ENCODE peak calls at places on chromosomes 11 and 22, in eight cellular contexts. I is A549; D is activated CD8-positive, alpha-beta T cell treated with anti-CD3 and anti-CD28 coated beads for 36 hours; K is WTC11; S is cardiac muscle cell; W is progenitor cell of endocrine pancreas; A is AG09309; U is cardiac fibroblast. V is an unnamed sample.

GRCh38 chr11:57131080-57131790 is 50.5 kb upstream of the LRRC55 start:
- DNase-seq in I (no peak), D (no peak), K (peak), S (peak), W (peak), A (no peak), U (peak), V (no peak)

GRCh38 chr22:34850010-34850409 is 215.9 kb upstream of the ISX start:
- DNase-seq in I (no peak), D (no peak), K (no peak), S (no peak), W (no peak), A (no peak), U (no peak), V (no peak)

GRCh38 chr11:118623291-118623655 is 15.9 kb downstream of the PHLDB1 start:
- DNase-seq in I (no peak), D (no peak), K (no peak), S (peak), W (no peak), A (no peak), U (peak), V (no peak)

GRCh38 chr22:46425011-46425410 is 89.5 kb downstream of the TRMU start:
- DNase-seq in I (no peak), D (no peak), K (no peak), S (peak), W (no peak), A (peak), U (peak), V (no peak)

GRCh38 chr11:44016129-44016528 is 31.7 kb upstream of the ACCSL start:
- DNase-seq in I (no peak), D (no peak), K (no peak), S (peak), W (no peak), A (no peak), U (peak), V (no peak)

GRCh38 chr22:36737776-36738175 is 34.2 kb upstream of the CACNG2 start:
- DNase-seq in I (no peak), D (no peak), K (no peak), S (no peak), W (peak), A (no peak), U (no peak), V (no peak)

GRCh38 chr11:121754603-121755002 is 301.8 kb upstream of the SORL1-AS1 start:
- DNase-seq in I (no peak), D (no peak), K (no peak), S (peak), W (no peak), A (no peak), U (no peak), V (no peak)

GRCh38 chr11:11842426-11843008 is 745 bp downstream of the USP47 start:
- DNase-seq in I (peak), D (peak), K (no peak), S (peak), W (no peak), A (peak), U (peak), V (peak)

GRCh38 chr22:43910178-43910695 is 13.4 kb upstream of the PNPLA3 start:
- DNase-seq in I (no peak), D (no peak), K (no peak), S (no peak), W (no peak), A (no peak), U (no peak), V (no peak)

GRCh38 chr22:40641269-40641668 is 4.8 kb upstream of the MRTFA start:
- DNase-seq in I (no peak), D (no peak), K (no peak), S (no peak), W (no peak), A (no peak), U (no peak), V (no peak)

GRCh38 chr11:102318469-102318868 is 1.2 kb downstream of the BIRC3 start:
- DNase-seq in I (peak), D (peak), K (no peak), S (no peak), W (no peak), A (no peak), U (no peak), V (no peak)

GRCh38 chr22:25368271-25368670 is 148.8 kb downstream of the CRYBB2 start:
- DNase-seq in I (no peak), D (no peak), K (no peak), S (peak), W (no peak), A (no peak), U (peak), V (no peak)

GRCh38 chr11:69269388-69269787 is 24.6 kb upstream of the MYEOV start:
- DNase-seq in I (no peak), D (no peak), K (no peak), S (no peak), W (no peak), A (no peak), U (no peak), V (no peak)
- TF ChIP-seq CTCF in I (no peak), D (no peak), K (no peak), S (no peak), W (no peak), A (no peak), U (no peak), V (no peak)

DNA sequence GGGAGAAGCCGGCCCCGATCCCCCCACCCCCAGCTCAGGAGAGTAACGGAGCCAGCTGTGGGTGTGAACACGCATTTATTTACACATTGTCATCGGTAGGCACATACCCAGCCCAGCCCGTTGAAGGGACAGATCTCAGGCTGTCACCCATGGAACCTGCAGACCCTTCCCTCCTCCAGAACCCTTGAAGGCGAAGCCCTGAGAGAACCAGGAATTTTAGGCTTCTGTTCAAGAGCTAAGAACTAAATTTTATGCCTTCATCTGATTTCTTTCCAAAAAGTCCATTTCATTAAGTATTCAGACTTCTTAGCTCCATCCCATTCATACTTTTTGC is 379 bp upstream of the BRMS1 start:
- DNase-seq in I (no peak), D (no peak), K (no peak), S (no peak), W (no peak), A (no peak), U (no peak), V (no peak)
- TF ChIP-seq CTCF in I (no peak), D (no peak), K (no peak), S (no peak), W (no peak), A (no peak), U (no peak), V (no peak)

GRCh38 chr11:898160-898517 is 12.5 kb downstream of the CHID1 start:
- DNase-seq in I (peak), D (no peak), K (peak), S (peak), W (no peak), A (no peak), U (peak), V (no peak)
- TF ChIP-seq CTCF in I (no peak), D (no peak), K (peak), S (peak), W (no peak), A (peak), U (peak), V (peak)

DNA sequence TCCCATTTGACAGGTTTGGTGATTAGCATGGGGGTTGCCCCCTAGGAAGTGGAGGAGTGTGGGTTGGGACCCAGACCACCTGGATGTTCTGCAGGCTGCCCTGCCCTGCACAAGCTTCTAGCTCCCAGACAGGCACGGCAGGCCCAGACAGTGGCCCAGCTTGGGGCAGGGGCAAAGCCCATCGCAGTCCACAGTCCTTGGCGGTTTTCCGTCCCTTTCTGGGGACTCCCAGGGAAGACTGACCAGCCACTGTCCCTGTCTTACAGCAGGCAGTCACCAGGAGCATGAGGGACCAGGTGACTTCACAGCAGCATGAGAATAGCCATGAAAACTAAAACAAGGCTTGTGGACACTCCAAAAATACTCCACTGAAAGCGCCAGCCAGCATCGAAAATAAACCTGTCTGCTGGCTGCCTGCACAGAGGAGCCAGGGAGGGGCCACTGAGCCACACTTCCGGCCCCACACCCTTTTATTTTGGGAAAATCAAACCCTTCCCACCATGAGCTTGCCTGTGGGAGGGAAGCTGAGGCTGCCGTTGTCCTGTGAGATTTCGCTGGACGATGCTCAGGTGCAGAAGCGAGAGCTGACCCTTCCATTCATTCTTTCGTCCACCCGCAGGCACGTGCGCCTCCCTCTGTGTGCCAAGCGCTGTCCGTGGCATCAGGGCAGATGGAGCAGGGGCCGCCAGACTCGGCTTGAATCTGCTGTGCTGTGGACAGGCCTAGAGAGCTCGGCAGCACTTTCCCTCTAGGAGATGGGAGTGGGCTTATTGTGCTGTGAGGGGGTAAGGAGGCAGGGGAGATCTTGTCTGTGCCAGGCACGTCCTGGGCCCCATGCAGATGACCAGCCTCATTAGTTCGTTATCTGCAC is 28.0 kb downstream of the FADD start:
- DNase-seq in I (no peak), D (no peak), K (no peak), S (no peak), W (no peak), A (no peak), U (no peak), V (no peak)
- TF ChIP-seq CTCF in I (no peak), D (no peak), K (no peak), S (no peak), W (no peak), A (no peak), U (no peak), V (no peak)

GRCh38 chr11:28529046-28529445 is 420.9 kb downstream of the METTL15 start:
- DNase-seq in I (no peak), D (no peak), K (no peak), S (peak), W (no peak), A (peak), U (peak), V (no peak)

GRCh38 chr11:28526406-28526751 is 418.2 kb downstream of the METTL15 start:
- DNase-seq in I (peak), D (no peak), K (no peak), S (peak), W (no peak), A (no peak), U (peak), V (no peak)

GRCh38 chr11:28528217-28528616 is 420.0 kb downstream of the METTL15 start:
- DNase-seq in I (no peak), D (no peak), K (no peak), S (no peak), W (no peak), A (peak), U (peak), V (no peak)

GRCh38 chr11:28525636-28526405 is 417.6 kb downstream of the METTL15 start:
- DNase-seq in I (no peak), D (no peak), K (no peak), S (no peak), W (no peak), A (no peak), U (no peak), V (no peak)

GRCh38 chr11:28529540-28530410 is 421.6 kb downstream of the METTL15 start:
- DNase-seq in I (no peak), D (no peak), K (no peak), S (peak), W (no peak), A (peak), U (peak), V (peak)
- TF ChIP-seq CTCF in I (peak), D (peak), K (peak), S (peak), W (peak), A (no peak), U (peak), V (peak)

DNA sequence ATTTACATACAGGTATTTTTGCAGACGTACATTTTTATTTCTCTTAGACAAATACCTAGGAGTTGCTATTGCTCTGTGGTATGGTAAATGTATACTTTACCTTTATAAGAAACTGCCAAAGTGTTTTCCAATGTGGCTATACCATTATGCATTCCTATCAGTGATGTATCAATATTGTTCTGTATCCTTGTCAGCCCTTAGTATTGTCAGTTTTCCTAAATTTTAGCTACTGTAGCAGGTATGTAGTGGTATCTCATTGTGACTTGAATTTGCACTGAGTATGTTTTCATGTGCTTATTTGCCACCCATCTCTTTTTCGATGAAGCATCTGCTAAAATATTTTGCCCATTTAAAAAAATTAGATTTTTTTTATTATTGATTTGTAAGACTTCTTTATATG is 37.0 kb downstream of the CLPB start:
- DNase-seq in I (no peak), D (no peak), K (no peak), S (no peak), W (no peak), A (no peak), U (no peak), V (no peak)
- TF ChIP-seq CTCF in I (no peak), D (no peak), K (no peak), S (no peak), W (no peak), A (no peak), U (no peak), V (no peak)

DNA sequence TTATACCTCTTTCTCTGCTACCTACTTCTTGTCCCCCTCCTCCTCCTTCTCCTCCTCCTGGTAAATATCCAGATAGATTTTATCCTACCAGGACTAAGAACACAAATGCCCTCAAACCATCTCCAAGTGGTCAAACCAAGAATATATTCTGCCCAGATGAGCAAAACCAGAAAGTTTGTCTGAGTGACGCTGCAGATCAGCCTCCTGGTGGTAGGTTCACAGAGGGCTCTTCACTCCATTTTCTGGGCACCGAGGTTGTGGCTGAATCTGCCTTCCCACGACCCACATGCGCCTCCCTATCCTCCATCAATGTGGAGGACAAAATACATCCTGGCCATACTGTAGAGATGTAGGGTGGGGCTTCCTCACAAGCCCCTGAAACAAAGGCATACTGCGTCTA is 543.6 kb downstream of the MN1 start:
- DNase-seq in I (no peak), D (no peak), K (no peak), S (no peak), W (no peak), A (no peak), U (no peak), V (no peak)
- TF ChIP-seq CTCF in I (no peak), D (no peak), K (no peak), S (peak), W (peak), A (peak), U (no peak), V (no peak)

GRCh38 chr11:66267379-66268209 is 845 bp upstream of the RAB1B start:
- DNase-seq in I (peak), D (peak), K (peak), S (peak), W (peak), A (no peak), U (peak), V (peak)

GRCh38 chr11:66268210-66268952 is at the start of gene RAB1B:
- DNase-seq in I (peak), D (peak), K (peak), S (peak), W (peak), A (peak), U (peak), V (peak)

GRCh38 chr11:66265531-66266377 is 2.7 kb upstream of the RAB1B start:
- DNase-seq in I (no peak), D (no peak), K (no peak), S (no peak), W (no peak), A (no peak), U (no peak), V (no peak)

GRCh38 chr11:66266378-66267038 is 1.9 kb upstream of the RAB1B start:
- DNase-seq in I (no peak), D (no peak), K (no peak), S (no peak), W (no peak), A (no peak), U (no peak), V (no peak)

DNA sequence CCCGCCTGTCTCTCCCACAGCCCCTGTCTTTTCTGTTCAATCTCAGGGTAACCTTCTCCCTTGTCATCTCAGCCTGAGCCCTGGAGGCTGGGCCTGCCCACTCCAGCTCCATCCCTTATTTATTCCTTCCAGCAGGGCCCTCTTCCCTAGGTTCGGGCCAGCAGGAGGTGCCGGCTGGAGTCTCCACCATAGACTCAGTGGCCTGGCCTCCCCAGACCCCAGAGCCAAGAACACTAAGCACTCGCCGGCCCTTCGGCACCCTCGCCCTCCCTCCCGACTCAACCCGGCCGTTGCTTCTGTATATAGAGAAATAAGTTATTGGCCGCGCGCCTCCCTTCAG is 1.4 kb upstream of the RAB1B start:
- DNase-seq in I (no peak), D (no peak), K (no peak), S (no peak), W (no peak), A (no peak), U (no peak), V (no peak)
- TF ChIP-seq CTCF in I (no peak), D (no peak), K (no peak), S (no peak), W (no peak), A (no peak), U (no peak), V (no peak)

GRCh38 chr11:76670475-76671235 is at the start of gene LRRC32:
- DNase-seq in I (no peak), D (peak), K (peak), S (peak), W (no peak), A (no peak), U (peak), V (no peak)
- TF ChIP-seq CTCF in I (no peak), D (peak), K (no peak), S (no peak), W (peak), A (no peak), U (no peak), V (peak)

DNA sequence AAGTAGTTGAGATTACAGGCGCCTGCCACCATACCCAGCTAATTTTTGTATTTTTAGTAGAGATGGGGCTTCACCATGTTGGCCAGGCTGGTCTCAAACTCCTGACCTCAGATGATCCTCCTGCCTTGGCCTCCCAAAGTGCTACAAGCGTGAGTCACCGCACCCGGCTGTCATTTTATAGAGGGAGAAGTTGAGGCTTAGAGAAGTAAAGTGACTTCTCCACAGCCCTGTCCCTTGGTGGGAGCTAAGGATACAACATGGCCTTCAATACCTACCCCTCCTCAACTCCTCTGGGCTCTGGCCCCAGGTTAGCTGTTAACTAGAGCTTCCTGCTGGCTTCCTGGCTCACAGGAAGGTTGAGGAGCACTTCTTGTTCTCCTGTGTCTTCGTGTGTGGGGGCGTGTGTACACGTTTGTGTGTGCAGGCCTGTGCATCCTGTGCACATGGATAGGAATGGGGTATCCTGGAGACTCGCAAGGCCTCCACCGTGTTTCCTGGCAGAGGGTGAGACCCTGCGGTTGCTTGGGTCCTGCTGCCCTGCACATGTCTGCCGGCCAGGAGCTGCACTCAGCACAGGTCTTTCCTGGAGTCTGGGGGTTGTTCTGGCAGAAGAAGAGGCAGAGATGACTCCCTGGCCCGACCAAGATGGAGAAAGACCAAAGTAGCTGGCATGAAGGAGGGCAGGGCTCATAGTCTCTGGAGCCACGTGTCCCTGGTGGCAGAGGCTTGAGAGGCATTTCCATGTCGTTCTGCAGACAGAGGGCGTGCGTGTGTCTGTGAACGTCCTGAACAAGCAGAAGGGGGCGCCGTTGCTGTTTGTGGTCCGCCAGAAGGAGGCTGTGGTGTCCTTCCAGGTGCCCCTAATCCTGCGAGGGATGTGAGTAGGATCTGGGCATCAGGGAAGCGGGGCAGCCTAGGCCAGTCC is 2.4 kb downstream of the SIDT2 start:
- DNase-seq in I (peak), D (peak), K (peak), S (peak), W (peak), A (peak), U (peak), V (peak)
- TF ChIP-seq CTCF in I (peak), D (peak), K (peak), S (peak), W (peak), A (peak), U (peak), V (peak)